ENCODE peak calls at places on chromosomes 13 and 19, in five cellular contexts. T is GM23338, P is OCI-LY7, A is A549, H is upper lobe of right lung. R is an unnamed sample.

GRCh38 chr13:25977216-25977615 is 74.6 kb downstream of the SHISA2 start:
- DNase-seq in T (peak; percentile 93), P (no peak), A (no peak), H (no peak), R (no peak)

GRCh38 chr19:46350758-46351159 is 3.9 kb downstream of the PPP5C start:
- DNase-seq in T (no peak), P (peak; percentile 51), A (no peak), H (peak; percentile 60), R (no peak)

GRCh38 chr13:101529419-101529818 is 76.9 kb downstream of the ITGBL1 start:
- DNase-seq in T (no peak), P (no peak), A (no peak), H (no peak), R (no peak)

GRCh38 chr19:31408460-31409124 is 59.4 kb upstream of the TSHZ3 start:
- DNase-seq in T (no peak), P (no peak), A (no peak), H (no peak), R (no peak)

GRCh38 chr19:48539503-48540096 is 12.4 kb upstream of the SULT2B1 start:
- DNase-seq in T (no peak), P (no peak), A (peak; percentile 69), H (no peak), R (no peak)

GRCh38 chr13:86932935-86933334 is 738.2 kb upstream of the SLITRK5 start:
- DNase-seq in T (peak; percentile 69), P (no peak), A (no peak), H (no peak), R (no peak)

GRCh38 chr13:51614350-51614786 is 30.1 kb downstream of the WDFY2 start:
- DNase-seq in T (no peak), P (peak; percentile 76), A (no peak), H (no peak), R (no peak)

GRCh38 chr19:30479231-30479630 is 107.0 kb downstream of the ZNF536 start:
- DNase-seq in T (no peak), P (no peak), A (no peak), H (no peak), R (no peak)

GRCh38 chr13:27704681-27705080 is 83.0 kb downstream of the POLR1D start:
- DNase-seq in T (no peak), P (no peak), A (no peak), H (no peak), R (peak; percentile 59)

GRCh38 chr13:114046447-114046846 is 72.6 kb upstream of the C13orf46 start:
- DNase-seq in T (no peak), P (no peak), A (no peak), H (no peak), R (no peak)

GRCh38 chr13:90414691-90415596 is 932.5 kb upstream of the MIR17HG start:
- DNase-seq in T (peak; percentile 19), P (no peak), A (peak; percentile 18), H (no peak), R (no peak)

GRCh38 chr13:98749501-98749900 is 3.0 kb downstream of the SLC15A1 start:
- DNase-seq in T (no peak), P (no peak), A (no peak), H (no peak), R (no peak)

GRCh38 chr13:32811297-32811800 is 204.9 kb upstream of the KL start:
- DNase-seq in T (no peak), P (no peak), A (no peak), H (no peak), R (peak; percentile 22)

GRCh38 chr13:25864116-25864515 is 187.7 kb downstream of the SHISA2 start:
- DNase-seq in T (no peak), P (no peak), A (no peak), H (no peak), R (no peak)

GRCh38 chr13:50617134-50617721 is 226.3 kb downstream of the DLEU7 start:
- DNase-seq in T (no peak), P (no peak), A (no peak), H (no peak), R (no peak)

GRCh38 chr19:3723110-3723488 is 14.9 kb downstream of the TJP3 start:
- DNase-seq in T (no peak), P (no peak), A (no peak), H (no peak), R (no peak)

GRCh38 chr13:30577381-30577780 is 40.3 kb upstream of the USPL1 start:
- DNase-seq in T (no peak), P (no peak), A (no peak), H (no peak), R (peak; percentile 87)

GRCh38 chr13:50224534-50224933 is 209.3 kb downstream of the KCNRG start:
- DNase-seq in T (no peak), P (no peak), A (no peak), H (no peak), R (no peak)

GRCh38 chr13:98975822-98976261 is 2.0 kb downstream of the DOCK9 start:
- DNase-seq in T (peak; percentile 39), P (peak; percentile 46), A (no peak), H (no peak), R (no peak)

GRCh38 chr13:74651121-74651520 is 516.9 kb upstream of the KLF12 start:
- DNase-seq in T (no peak), P (no peak), A (no peak), H (no peak), R (no peak)

DNA sequence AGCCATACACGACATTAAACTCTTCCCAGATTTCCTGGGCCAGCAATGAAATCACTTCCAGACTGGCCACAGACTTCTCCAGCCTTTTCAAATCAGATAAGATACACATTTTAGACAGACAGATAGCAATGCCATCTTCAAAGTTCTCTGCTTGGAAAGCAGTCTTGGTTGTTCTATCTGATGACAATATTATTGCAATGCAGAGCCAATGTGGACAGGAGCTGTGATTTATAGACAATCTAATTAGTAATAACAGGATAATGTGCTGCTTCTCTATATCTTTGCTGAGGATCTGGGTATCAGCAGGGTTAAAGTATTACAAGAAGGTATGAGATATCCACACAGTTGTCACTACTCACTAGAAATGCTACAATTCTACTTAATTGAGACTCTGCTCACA is 69.1 kb downstream of the COL4A1 start:
- DNase-seq in T (no peak), P (no peak), A (no peak), H (no peak), R (no peak)
- H3K4me1 ChIP-seq in T (peaks cover 6% of the 10 kb centered on the region), P (no peaks in the 10 kb centered on the region), A (no peaks in the 10 kb centered on the region), H (peaks cover 31% of the 10 kb centered on the region), R (no peaks in the 10 kb centered on the region)

DNA sequence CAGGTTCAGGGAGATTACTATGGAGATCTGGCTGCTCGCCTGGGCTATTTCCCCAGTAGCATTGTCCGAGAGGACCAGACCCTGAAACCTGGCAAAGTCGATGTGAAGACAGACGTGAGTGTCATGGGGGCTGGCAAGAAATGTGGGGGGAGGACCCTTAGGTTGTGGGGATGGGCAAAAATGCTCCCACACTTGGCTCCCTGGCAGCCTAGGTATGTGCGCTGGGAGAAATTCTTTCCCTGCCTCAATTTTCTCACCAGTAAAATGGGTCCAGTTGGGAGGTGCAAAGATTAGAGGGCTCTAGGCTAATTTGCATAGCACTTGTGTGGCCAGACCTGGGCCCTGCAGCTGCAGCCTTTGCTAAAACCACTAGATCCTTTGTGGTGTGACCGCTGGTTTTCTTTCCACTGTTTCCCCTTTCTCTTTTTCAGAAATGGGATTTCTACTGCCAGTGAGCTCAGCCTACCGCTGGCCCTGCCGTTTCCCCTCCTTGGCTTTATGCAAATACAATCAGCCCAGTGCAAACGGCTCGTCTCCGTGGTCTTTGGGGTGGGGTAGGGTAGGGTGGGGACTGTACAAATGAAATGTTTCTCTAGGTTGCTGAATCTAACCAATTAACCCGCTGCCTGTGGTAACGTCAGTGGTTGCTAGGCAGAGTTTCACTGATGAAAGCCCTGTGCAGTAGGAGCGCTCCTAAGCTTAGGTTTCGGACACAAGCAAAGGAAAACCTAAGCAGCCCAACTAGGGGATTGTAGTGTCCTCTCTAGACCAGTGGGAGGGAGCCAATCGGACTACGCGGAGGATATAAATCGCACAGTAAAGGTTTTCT is 867 bp upstream of the RAB4B start:
- DNase-seq in T (peak; percentile 96), P (peak; percentile 98), A (peak; percentile 99), H (peak; percentile 89), R (peak; percentile 97)
- H3K4me1 ChIP-seq in T (peaks cover 11% of the 10 kb centered on the region), P (peaks cover 37% of the 10 kb centered on the region), A (peaks cover 14% of the 10 kb centered on the region), H (peaks cover 14% of the 10 kb centered on the region), R (peaks cover 12% of the 10 kb centered on the region)

DNA sequence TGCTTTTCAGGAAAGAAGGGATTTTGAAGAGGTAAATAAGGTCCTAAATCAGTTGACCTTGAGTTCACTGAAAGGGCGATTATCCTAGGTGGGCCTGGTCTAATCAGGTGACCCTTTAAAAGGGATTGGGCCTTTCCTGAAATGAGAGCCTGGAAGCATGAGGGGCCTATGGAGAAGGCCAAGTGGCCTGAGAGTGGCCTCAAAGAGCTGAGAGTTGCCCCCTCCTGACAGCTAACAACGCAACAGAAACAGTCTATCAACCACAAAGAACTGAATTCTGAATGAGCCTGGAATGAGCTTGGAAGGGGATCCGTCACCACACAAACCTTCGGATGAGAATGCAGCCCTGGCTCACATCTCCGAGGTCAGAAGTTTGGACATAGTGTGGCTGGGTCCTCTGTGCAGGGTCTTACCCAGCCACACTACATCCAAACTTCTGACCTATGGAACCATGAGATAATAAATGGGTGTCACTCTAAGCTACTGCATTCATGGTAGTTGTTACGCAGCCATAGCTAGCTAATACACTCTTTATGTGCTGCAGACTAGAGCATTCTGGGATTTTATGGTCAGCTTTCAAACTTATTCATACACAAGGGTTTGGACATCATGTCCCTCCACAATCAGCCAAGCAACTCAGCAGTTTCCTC is 72.0 kb downstream of the GNG7 start:
- DNase-seq in T (no peak), P (no peak), A (no peak), H (no peak), R (no peak)
- H3K4me1 ChIP-seq in T (no peaks in the 10 kb centered on the region), P (peaks cover 67% of the 10 kb centered on the region), A (peaks cover 11% of the 10 kb centered on the region), H (peaks cover 25% of the 10 kb centered on the region), R (peaks cover 31% of the 10 kb centered on the region)

GRCh38 chr19:40754611-40755247 is 3.7 kb downstream of the SNRPA start:
- DNase-seq in T (no peak), P (no peak), A (no peak), H (no peak), R (no peak)
- H3K4me1 ChIP-seq in T (peaks cover 18% of the 10 kb centered on the region), P (peaks cover 40% of the 10 kb centered on the region), A (peaks cover 42% of the 10 kb centered on the region), H (peaks cover 48% of the 10 kb centered on the region), R (peaks cover 5% of the 10 kb centered on the region)

GRCh38 chr13:106521101-106521799 is 14.2 kb downstream of the EFNB2 start:
- DNase-seq in T (peak; percentile 43), P (no peak), A (no peak), H (no peak), R (no peak)
- H3K4me1 ChIP-seq in T (peaks cover 58% of the 10 kb centered on the region), P (no peaks in the 10 kb centered on the region), A (no peaks in the 10 kb centered on the region), H (peaks cover 11% of the 10 kb centered on the region), R (no peaks in the 10 kb centered on the region)

GRCh38 chr13:112129557-112129956 is 62.6 kb downstream of the SOX1 start:
- DNase-seq in T (no peak), P (no peak), A (no peak), H (peak; percentile 11), R (no peak)
- H3K4me1 ChIP-seq in T (no peaks in the 10 kb centered on the region), P (no peaks in the 10 kb centered on the region), A (no peaks in the 10 kb centered on the region), H (no peaks in the 10 kb centered on the region), R (no peaks in the 10 kb centered on the region)